ENCODE peak calls at places on chromosomes 2 and 18, in seven cellular contexts. D, V, L, N, Y, E and F are unnamed samples.
A peak's percentile ranks its signal among the peaks of the same experiment; 100 is the strongest.

GRCh38 chr2:66494708-66495107 is 59.8 kb downstream of the MEIS1 start:
- DNase-seq in D (peak; percentile 25), V (no peak), L (peak; percentile 32), N (peak; percentile 63), Y (no peak), E (peak; percentile 84), F (no peak)

GRCh38 chr2:31475692-31476091 is 61.1 kb upstream of the XDH start:
- DNase-seq in D (no peak), V (no peak), L (peak; percentile 51), N (no peak), Y (peak; percentile 39), E (no peak), F (peak; percentile 43)

GRCh38 chr18:44744206-44745180 is 63.8 kb downstream of the SETBP1 start:
- DNase-seq in D (no peak), V (peak; percentile 79), L (no peak), N (no peak), Y (no peak), E (peak; percentile 70), F (no peak)

GRCh38 chr2:74834806-74835755 is 1.2 kb downstream of the HK2 start:
- DNase-seq in D (no peak), V (peak; percentile 65), L (no peak), N (peak; percentile 63), Y (no peak), E (no peak), F (no peak)

GRCh38 chr18:9638886-9639285 is 24.5 kb upstream of the PPP4R1 start:
- DNase-seq in D (no peak), V (no peak), L (no peak), N (no peak), Y (no peak), E (no peak), F (no peak)

GRCh38 chr2:62306751-62307468 is 111.0 kb downstream of the B3GNT2 start:
- DNase-seq in D (no peak), V (no peak), L (no peak), N (no peak), Y (peak; percentile 34), E (no peak), F (no peak)

GRCh38 chr2:71694501-71695234 is 241.3 kb downstream of the DYSF start:
- DNase-seq in D (no peak), V (no peak), L (no peak), N (no peak), Y (no peak), E (peak; percentile 55), F (no peak)

GRCh38 chr2:40820319-40820718 is 368.4 kb upstream of the SLC8A1 start:
- DNase-seq in D (no peak), V (no peak), L (no peak), N (no peak), Y (no peak), E (no peak), F (no peak)

GRCh38 chr18:48621240-48621639 is 82.4 kb downstream of the CTIF start:
- DNase-seq in D (peak; percentile 45), V (no peak), L (peak; percentile 20), N (no peak), Y (peak; percentile 80), E (no peak), F (no peak)

DNA sequence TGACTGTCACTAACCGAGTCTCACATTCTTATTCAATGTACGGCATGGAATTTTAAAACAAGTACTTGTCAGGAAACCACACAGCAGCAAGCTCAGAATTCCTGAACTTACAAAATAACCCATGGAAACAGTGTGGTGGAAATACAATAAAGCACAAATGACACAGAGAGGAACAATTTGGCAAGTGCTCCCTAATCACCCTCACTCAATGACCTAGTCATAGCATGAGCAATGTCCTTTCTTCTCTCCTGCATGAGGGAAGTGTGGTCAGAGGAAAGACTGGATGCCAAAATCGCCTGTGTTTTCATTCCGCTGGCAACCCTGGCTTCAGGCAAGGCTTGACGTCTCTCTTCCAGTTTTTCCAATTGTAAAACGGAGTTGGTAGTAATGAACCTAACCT is 153.9 kb downstream of the SATB2 start:
- DNase-seq in D (no peak), V (no peak), L (peak; percentile 98), N (no peak), Y (peak; percentile 91), E (peak; percentile 64), F (peak; percentile 61)
- H3K4me3 ChIP-seq in D (no peak overlapping the region), V (no peak overlapping the region), L (no peak overlapping the region), N (no peak overlapping the region), Y (no peak overlapping the region), E (no peak overlapping the region), F (no peak overlapping the region)

GRCh38 chr2:153875801-153876466 is 4.2 kb downstream of the GALNT13 start:
- DNase-seq in D (no peak), V (no peak), L (no peak), N (no peak), Y (no peak), E (no peak), F (no peak)
- H3K4me3 ChIP-seq in D (no peak overlapping the region), V (no peak overlapping the region), L (no peak overlapping the region), N (no peak overlapping the region), Y (no peak overlapping the region), E (no peak overlapping the region), F (no peak overlapping the region)

GRCh38 chr2:188983427-188984101 is 9.4 kb downstream of the COL3A1 start:
- DNase-seq in D (no peak), V (no peak), L (no peak), N (no peak), Y (peak; percentile 43), E (no peak), F (no peak)
- H3K4me3 ChIP-seq in D (no peak overlapping the region), V (no peak overlapping the region), L (no peak overlapping the region), N (no peak overlapping the region), Y (no peak overlapping the region), E (peak overlapping the region; percentile 19), F (no peak overlapping the region)

DNA sequence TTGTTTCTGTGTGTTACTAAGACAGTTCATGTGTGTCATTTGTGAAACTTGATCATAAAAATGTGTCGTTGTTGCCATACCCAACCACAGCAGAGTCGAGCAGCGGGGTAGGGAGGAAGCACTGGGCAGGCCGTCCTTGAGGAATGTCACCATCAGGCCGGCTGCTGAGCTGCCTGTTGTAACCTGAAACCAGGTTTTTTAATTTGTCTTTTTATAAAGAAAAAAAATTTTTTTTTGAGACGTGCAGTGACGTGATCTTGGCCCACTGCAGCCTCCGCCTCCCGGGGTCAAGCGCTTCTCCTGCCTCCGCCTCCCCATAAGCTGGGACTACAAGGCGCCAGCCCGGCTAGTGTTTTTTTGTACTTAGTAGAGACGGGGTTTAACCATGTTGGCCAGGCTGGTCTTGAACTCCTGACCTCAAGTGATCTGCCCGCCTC is 580 bp upstream of the TXNL4A start:
- DNase-seq in D (peak; percentile 36), V (no peak), L (no peak), N (no peak), Y (peak; percentile 34), E (no peak), F (peak; percentile 43)
- H3K4me3 ChIP-seq in D (peak overlapping the region; percentile 80), V (peak overlapping the region; percentile 84), L (peak overlapping the region; percentile 91), N (peak overlapping the region; percentile 80), Y (peak overlapping the region; percentile 79), E (peak overlapping the region; percentile 96), F (peak overlapping the region; percentile 86)